ENCODE peak calls at places on chromosome 17, in six cellular contexts. E is NT2/D1, V is choroid plexus epithelial cell, Q is ascending aorta, A is thoracic aorta, R is RWPE1. W is an unnamed sample.

GRCh38 chr17:61235821-61236197 is 163.8 kb upstream of the TBX2 start:
- DNase-seq in E (no peak), V (peak), Q (no peak), A (no peak), R (no peak), W (no peak)

GRCh38 chr17:7982666-7983065 is 19.7 kb upstream of the GUCY2D start:
- DNase-seq in E (no peak), V (peak), Q (peak), A (no peak), R (no peak), W (peak)

GRCh38 chr17:72795941-72796340 is 296.5 kb downstream of the SLC39A11 start:
- DNase-seq in E (no peak), V (no peak), Q (no peak), A (no peak), R (no peak), W (no peak)

GRCh38 chr17:17836818-17837379 is at the start of gene SREBF1:
- DNase-seq in E (no peak), V (peak), Q (no peak), A (no peak), R (peak), W (peak)

GRCh38 chr17:74554909-74555308 is 9.0 kb upstream of the CD300C start:
- DNase-seq in E (no peak), V (no peak), Q (peak), A (no peak), R (no peak), W (no peak)

GRCh38 chr17:17196776-17197175 is 9.4 kb downstream of the PLD6 start:
- DNase-seq in E (no peak), V (no peak), Q (no peak), A (no peak), R (no peak), W (no peak)

GRCh38 chr17:10224592-10225195 is 26.3 kb upstream of the GAS7 start:
- DNase-seq in E (no peak), V (no peak), Q (peak), A (no peak), R (no peak), W (no peak)

GRCh38 chr17:65064452-65065019 is 8.0 kb upstream of the GNA13 start:
- DNase-seq in E (no peak), V (peak), Q (no peak), A (no peak), R (peak), W (peak)

GRCh38 chr17:10743316-10744009 is 13.6 kb upstream of the TMEM220 start:
- DNase-seq in E (no peak), V (peak), Q (peak), A (no peak), R (no peak), W (peak)

W was measured in MCF 10A.